ENCODE peak calls at places on chromosomes 16 and 17, in five cellular contexts. O is MM.1S; S is AML-193; T is C1 segment of cervical spinal cord; U is stimulated activated CD8-positive, alpha-beta memory T cell treated with anti-CD3 and anti-CD28 coated beads, Interleukin-4, amount 100 ng/mL, for 4 hours. V is an unnamed sample.

GRCh38 chr17:7538891-7539290 is 10.0 kb upstream of the TNFSF12 start:
- DNase-seq in S (no peak), T (no peak), O (no peak), U (no peak), V (no peak)

GRCh38 chr16:30166202-30166902 is 17.1 kb upstream of the CORO1A start:
- DNase-seq in U (no peak), S (peak), O (peak), T (no peak), V (no peak)

GRCh38 chr17:50872710-50873424 is 6.7 kb upstream of the TOB1 start:
- DNase-seq in S (peak), U (peak), O (peak), T (no peak), V (no peak)

GRCh38 chr16:78437352-78437968 is 338.0 kb downstream of the WWOX start:
- DNase-seq in U (no peak), S (peak), O (no peak), T (peak), V (no peak)

GRCh38 chr17:9370464-9370863 is 205.2 kb downstream of the STX8 start:
- DNase-seq in U (no peak), O (no peak), S (peak), T (no peak), V (no peak)

GRCh38 chr16:11291021-11291716 is 10.0 kb upstream of the PRM1 start:
- DNase-seq in T (no peak), U (no peak), S (no peak), O (no peak), V (no peak)

GRCh38 chr16:75580-76501 is 2.2 kb upstream of the MPG start:
- DNase-seq in T (peak), O (no peak), S (peak), U (no peak), V (no peak)

GRCh38 chr16:81940781-81941560 is 70.3 kb downstream of the SDR42E1 start:
- DNase-seq in O (no peak), U (no peak), S (peak), T (no peak), V (no peak)

GRCh38 chr17:10652984-10653680 is 4.0 kb downstream of the MYH3 start:
- DNase-seq in T (no peak), O (no peak), S (no peak), U (no peak), V (no peak)

GRCh38 chr16:2026461-2027023 is at the start of gene NHERF2:
- DNase-seq in T (no peak), U (no peak), O (peak), S (no peak), V (no peak)

GRCh38 chr17:32610943-32611342 is 124.2 kb downstream of the CDK5R1 start:
- DNase-seq in O (no peak), S (no peak), U (no peak), T (no peak), V (no peak)

V was measured in esophagus squamous epithelium.